ENCODE peak calls at places on chromosomes 13 and 19, in five cellular contexts. N is pancreas; D is CD8-positive, alpha-beta T cell; L is thyroid gland; X is breast epithelium. G is an unnamed sample.

GRCh38 chr13:108020027-108020426 is 195.3 kb downstream of the LIG4 start:
- DNase-seq in X (no peak), L (no peak), N (no peak), D (no peak), G (no peak)

GRCh38 chr13:22287343-22287922 is 616.6 kb downstream of the FGF9 start:
- DNase-seq in N (no peak), D (no peak), L (no peak), X (no peak), G (no peak)

GRCh38 chr19:41601771-41602170 is 25.1 kb downstream of the CEACAM4 start:
- DNase-seq in L (no peak), D (no peak), N (no peak), X (no peak), G (no peak)

GRCh38 chr13:80824231-80824630 is 483.3 kb upstream of the SPRY2 start:
- DNase-seq in L (no peak), X (no peak), D (no peak), N (no peak), G (no peak)

GRCh38 chr13:26186141-26186870 is 35.8 kb downstream of the RNF6 start:
- DNase-seq in L (peak; percentile 85), X (peak; percentile 73), N (peak; percentile 96), D (peak; percentile 89), G (peak; percentile 87)

GRCh38 chr19:27742041-27742440 is 1470.9 kb downstream of the UQCRFS1 start:
- DNase-seq in L (no peak), N (no peak), X (peak; percentile 14), D (no peak), G (no peak)

GRCh38 chr19:53908106-53908932 is 759 bp upstream of the CACNG7 start:
- DNase-seq in L (peak; percentile 2), D (peak; percentile 29), X (no peak), N (no peak), G (no peak)

GRCh38 chr19:35184884-35185283 is 30.3 kb downstream of the FXYD5 start:
- DNase-seq in X (no peak), D (no peak), N (no peak), L (no peak), G (no peak)

GRCh38 chr13:26605845-26606244 is 48.4 kb downstream of the WASF3 start:
- DNase-seq in D (no peak), N (no peak), X (no peak), L (no peak), G (no peak)

GRCh38 chr13:98576963-98577822 is at the start of gene STK24:
- DNase-seq in L (peak; percentile 69), D (peak; percentile 56), X (peak; percentile 45), N (peak; percentile 83), G (peak; percentile 53)

GRCh38 chr13:40064154-40064713 is 408.8 kb downstream of the COG6 start:
- DNase-seq in N (no peak), D (no peak), X (no peak), L (no peak), G (no peak)

GRCh38 chr19:31500540-31500830 is 151.2 kb upstream of the TSHZ3 start:
- DNase-seq in L (no peak), D (no peak), N (no peak), X (no peak), G (no peak)

GRCh38 chr13:68714292-68714691 is 1393.3 kb upstream of the ATXN8OS start:
- DNase-seq in X (no peak), N (no peak), D (no peak), L (no peak), G (no peak)

GRCh38 chr13:44669534-44669933 is 93.4 kb upstream of the TSC22D1 start:
- DNase-seq in N (no peak), L (no peak), X (no peak), D (no peak), G (no peak)

GRCh38 chr13:73578251-73578875 is 519.6 kb downstream of the KLF5 start:
- DNase-seq in N (no peak), L (no peak), D (no peak), X (no peak), G (no peak)

GRCh38 chr13:40681341-40682051 is 15.1 kb upstream of the FOXO1 start:
- DNase-seq in N (no peak), X (no peak), D (no peak), L (peak; percentile 49), G (no peak)

GRCh38 chr19:3979289-3979673 is 6.0 kb downstream of the EEF2 start:
- DNase-seq in D (no peak), L (no peak), N (peak; percentile 82), X (peak; percentile 27), G (no peak)

GRCh38 chr19:9175326-9175725 is 3.5 kb upstream of the OR7D2 start:
- DNase-seq in X (no peak), L (no peak), N (no peak), D (no peak), G (no peak)

GRCh38 chr19:13153627-13154240 is 3.5 kb downstream of the IER2 start:
- DNase-seq in D (peak; percentile 26), X (peak; percentile 35), L (peak; percentile 42), N (peak; percentile 87), G (no peak)

GRCh38 chr19:51210385-51210784 is 14.5 kb upstream of the CD33 start:
- DNase-seq in X (no peak), D (no peak), N (no peak), L (no peak), G (no peak)

GRCh38 chr19:13887529-13887928 is 10.6 kb downstream of the NANOS3 start:
- DNase-seq in N (no peak), D (no peak), X (no peak), L (no peak), G (no peak)

GRCh38 chr19:5338661-5339469 is 1.7 kb downstream of the PTPRS start:
- DNase-seq in N (no peak), X (no peak), L (no peak), D (no peak), G (no peak)

GRCh38 chr13:28576037-28576436 is 81.1 kb upstream of the FLT1 start:
- DNase-seq in L (no peak), X (no peak), N (no peak), D (no peak), G (no peak)

GRCh38 chr19:43455321-43456113 is 9.9 kb downstream of the LYPD3 start:
- DNase-seq in X (no peak), N (no peak), L (no peak), D (no peak), G (no peak)

GRCh38 chr19:47658431-47659383 is 49.8 kb downstream of the BICRA start:
- DNase-seq in D (no peak), L (no peak), N (peak; percentile 7), X (no peak), G (no peak)

GRCh38 chr19:47663435-47663910 is 49.7 kb upstream of the EHD2 start:
- DNase-seq in N (no peak), D (no peak), L (no peak), X (no peak), G (no peak)

GRCh38 chr19:47661571-47661970 is 51.7 kb upstream of the EHD2 start:
- DNase-seq in N (peak; percentile 11), X (no peak), L (no peak), D (no peak), G (no peak)

GRCh38 chr19:47660435-47660832 is 51.5 kb downstream of the BICRA start:
- DNase-seq in D (no peak), L (no peak), X (no peak), N (peak; percentile 23), G (no peak)

GRCh38 chr19:47661161-47661560 is 52.1 kb upstream of the EHD2 start:
- DNase-seq in D (no peak), L (no peak), N (peak; percentile 68), X (no peak), G (no peak)
- H3K4me1 ChIP-seq in D (no peaks in the 10 kb centered on the region), L (peaks cover 33% of the 10 kb centered on the region), N (no peaks in the 10 kb centered on the region), X (peaks cover 15% of the 10 kb centered on the region), G (no peaks in the 10 kb centered on the region)

GRCh38 chr13:113905018-113905417 is 41.1 kb upstream of the GAS6 start:
- DNase-seq in N (no peak), X (peak; percentile 15), L (no peak), D (no peak), G (no peak)
- H3K27ac ChIP-seq in N (no peak overlapping the region), X (no peak overlapping the region), L (no peak overlapping the region), D (no peak overlapping the region), G (no peak overlapping the region)

GRCh38 chr19:38320969-38321339 is 1.3 kb downstream of the KCNK6 start:
- DNase-seq in X (no peak), D (no peak), N (no peak), L (no peak), G (no peak)
- H3K4me1 ChIP-seq in X (no peaks in the 10 kb centered on the region), D (peaks cover 33% of the 10 kb centered on the region), N (no peaks in the 10 kb centered on the region), L (peaks cover 17% of the 10 kb centered on the region), G (peaks cover 38% of the 10 kb centered on the region)

GRCh38 chr13:41864658-41865057 is 96.3 kb downstream of the VWA8 start:
- DNase-seq in N (no peak), L (no peak), D (no peak), X (no peak), G (no peak)
- H3K27ac ChIP-seq in N (no peak overlapping the region), L (no peak overlapping the region), D (no peak overlapping the region), X (no peak overlapping the region), G (no peak overlapping the region)

GRCh38 chr19:47258434-47258833 is 2.1 kb downstream of the CCDC9 start:
- DNase-seq in L (no peak), N (no peak), D (no peak), X (no peak), G (no peak)
- H3K4me1 ChIP-seq in L (peaks cover 22% of the 10 kb centered on the region), N (peaks cover 24% of the 10 kb centered on the region), D (peaks cover 23% of the 10 kb centered on the region), X (peaks cover 4% of the 10 kb centered on the region), G (peaks cover 9% of the 10 kb centered on the region)

GRCh38 chr13:91305652-91306051 is 41.8 kb upstream of the MIR17HG start:
- DNase-seq in L (no peak), X (no peak), N (no peak), D (no peak), G (no peak)

GRCh38 chr13:91308299-91308698 is 39.2 kb upstream of the MIR17HG start:
- DNase-seq in D (no peak), L (no peak), N (no peak), X (no peak), G (no peak)

GRCh38 chr13:91311491-91311890 is 36.0 kb upstream of the MIR17HG start:
- DNase-seq in X (no peak), D (no peak), L (no peak), N (no peak), G (no peak)

GRCh38 chr13:91304740-91305139 is 42.7 kb upstream of the MIR17HG start:
- DNase-seq in N (no peak), X (no peak), L (no peak), D (no peak), G (no peak)

GRCh38 chr13:91307887-91308286 is 39.6 kb upstream of the MIR17HG start:
- DNase-seq in N (no peak), L (no peak), X (no peak), D (no peak), G (no peak)
- H3K27ac ChIP-seq in N (no peak overlapping the region), L (no peak overlapping the region), X (no peak overlapping the region), D (no peak overlapping the region), G (no peak overlapping the region)